ENCODE peak calls at places on chromosomes 5 and 9, in eight cellular contexts. O is thyroid gland; J is CD8-positive, alpha-beta memory T cell; F is psoas muscle; X is heart right ventricle; I is mammary epithelial cell; S is CD4-positive, CD25-positive, alpha-beta regulatory T cell; G is A673. U is an unnamed sample.

GRCh38 chr9:3873818-3874217 is 348.0 kb upstream of the RFX3 start:
- DNase-seq in G (no peak), I (no peak), J (no peak), S (no peak), X (no peak), F (no peak), O (no peak), U (no peak)

GRCh38 chr5:146368137-146368536 is 29.5 kb downstream of the POU4F3 start:
- DNase-seq in O (no peak), X (no peak), G (peak; percentile 46), J (no peak), F (no peak), S (no peak), I (peak; percentile 61), U (no peak)

GRCh38 chr9:4832786-4833579 is 40.2 kb downstream of the RCL1 start:
- DNase-seq in S (peak; percentile 39), F (no peak), I (peak; percentile 99), J (no peak), X (no peak), G (no peak), O (no peak), U (no peak)

GRCh38 chr5:54177058-54177457 is 133.3 kb downstream of the ARL15 start:
- DNase-seq in J (no peak), F (no peak), G (no peak), X (no peak), O (no peak), S (no peak), I (no peak), U (no peak)

GRCh38 chr5:113053614-113054013 is 77.0 kb downstream of the DCP2 start:
- DNase-seq in F (no peak), I (no peak), J (no peak), G (no peak), S (no peak), O (no peak), X (no peak), U (no peak)

GRCh38 chr5:43602818-43603534 is at the start of gene NNT:
- DNase-seq in S (peak; percentile 86), O (peak; percentile 77), G (peak; percentile 76), I (peak; percentile 42), J (peak; percentile 76), X (peak; percentile 77), F (peak; percentile 79), U (peak; percentile 89)

GRCh38 chr9:123058834-123059233 is 25.4 kb downstream of the GPR21 start:
- DNase-seq in G (no peak), X (no peak), O (peak; percentile 73), S (no peak), I (peak; percentile 10), J (no peak), F (no peak), U (no peak)

GRCh38 chr9:129752915-129753724 is at the start of gene PTGES:
- DNase-seq in I (peak; percentile 84), J (no peak), G (peak; percentile 80), S (peak; percentile 49), X (peak; percentile 47), O (peak; percentile 73), F (peak; percentile 68), U (peak; percentile 61)

GRCh38 chr5:145585-146323 is 45.5 kb upstream of the LRRC14B start:
- DNase-seq in X (no peak), S (no peak), O (no peak), J (no peak), G (no peak), F (no peak), I (no peak), U (no peak)

GRCh38 chr5:173808079-173808808 is 79.9 kb upstream of the CPEB4 start:
- DNase-seq in F (no peak), I (no peak), G (no peak), S (no peak), J (no peak), X (no peak), O (no peak), U (no peak)

GRCh38 chr5:34603378-34603777 is 52.8 kb upstream of the RAI14 start:
- DNase-seq in F (no peak), I (no peak), J (no peak), O (no peak), X (no peak), G (no peak), S (no peak), U (no peak)

GRCh38 chr9:86700601-86701000 is 246.7 kb downstream of the GAS1 start:
- DNase-seq in J (no peak), S (no peak), F (peak; percentile 39), G (peak; percentile 13), I (peak; percentile 20), O (no peak), X (peak; percentile 75), U (no peak)

GRCh38 chr5:78959767-78960166 is 25.3 kb downstream of the ARSB start:
- DNase-seq in I (no peak), J (no peak), G (no peak), F (no peak), S (no peak), X (no peak), O (no peak), U (no peak)

GRCh38 chr9:71323357-71323756 is 201.9 kb upstream of the TRPM3 start:
- DNase-seq in G (no peak), O (no peak), J (no peak), X (no peak), F (no peak), S (no peak), I (no peak), U (no peak)

GRCh38 chr5:96143450-96143849 is 181.8 kb upstream of the ELL2 start:
- DNase-seq in S (no peak), F (no peak), J (no peak), I (no peak), X (no peak), G (no peak), O (no peak), U (peak; percentile 21)

GRCh38 chr5:177997319-177997670 is 1.3 kb upstream of the PROP1 start:
- DNase-seq in G (no peak), S (no peak), O (no peak), F (no peak), I (peak; percentile 23), X (no peak), J (no peak), U (no peak)

GRCh38 chr9:128225770-128226753 is 22.9 kb downstream of the DNM1 start:
- DNase-seq in I (no peak), S (no peak), F (no peak), J (no peak), G (no peak), X (no peak), O (no peak), U (no peak)
- H3K4me1 ChIP-seq in I (no peaks in the 10 kb centered on the region), S (no peaks in the 10 kb centered on the region), F (no peaks in the 10 kb centered on the region), J (no peaks in the 10 kb centered on the region), G (no peaks in the 10 kb centered on the region), X (no peaks in the 10 kb centered on the region), O (no peaks in the 10 kb centered on the region), U (no peaks in the 10 kb centered on the region)

DNA sequence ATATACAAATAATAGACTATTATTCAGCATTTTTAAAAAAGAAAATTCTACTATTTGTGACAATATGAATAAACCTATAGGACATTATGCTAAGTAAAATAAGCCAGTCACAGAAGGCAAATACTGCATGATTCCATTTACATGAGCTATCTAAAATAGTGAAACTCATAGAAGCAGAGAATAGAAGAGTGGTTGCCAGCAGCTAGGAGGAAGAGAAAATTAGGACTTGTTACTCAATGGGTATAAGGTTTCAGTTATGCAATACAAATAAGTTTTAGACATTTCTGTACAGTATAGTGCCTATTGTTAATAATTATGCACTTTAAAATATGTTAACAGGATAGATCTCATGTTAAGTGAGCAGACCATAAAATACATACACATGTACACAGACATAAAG is 73.8 kb upstream of the SPINK5 start:
- DNase-seq in G (no peak), J (no peak), F (no peak), S (no peak), X (no peak), O (no peak), I (no peak), U (no peak)
- H3K27me3 ChIP-seq in G (peaks cover 83% of the 10 kb centered on the region), J (no peaks in the 10 kb centered on the region), F (no peaks in the 10 kb centered on the region), S (no peaks in the 10 kb centered on the region), X (no peaks in the 10 kb centered on the region), O (no peaks in the 10 kb centered on the region), I (no peaks in the 10 kb centered on the region), U (no peaks in the 10 kb centered on the region)

DNA sequence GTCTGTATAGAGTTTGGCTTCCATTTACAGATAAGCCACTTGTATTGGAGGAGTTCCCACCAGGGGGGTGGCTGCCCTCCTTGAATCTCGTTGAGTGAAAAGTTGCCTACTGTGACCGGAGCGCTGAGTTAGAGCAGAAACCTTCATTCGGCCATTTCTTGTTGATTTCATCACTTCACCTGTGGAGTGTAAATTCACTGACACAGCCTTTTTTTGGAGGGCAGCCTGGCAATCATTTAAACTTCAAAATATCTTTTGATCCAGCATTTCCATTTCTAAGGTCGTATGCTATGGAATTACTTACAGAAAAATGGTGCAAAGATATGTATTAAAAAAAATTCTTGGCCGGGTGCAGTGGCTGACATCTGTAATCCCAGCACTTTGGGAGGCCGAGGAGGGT is 40.8 kb downstream of the PRRC2B start:
- DNase-seq in S (no peak), I (no peak), F (no peak), O (no peak), X (no peak), G (no peak), J (no peak), U (no peak)
- H3K4me1 ChIP-seq in S (peaks cover 3% of the 10 kb centered on the region), I (peaks cover 20% of the 10 kb centered on the region), F (peaks cover 16% of the 10 kb centered on the region), O (no peaks in the 10 kb centered on the region), X (peaks cover 69% of the 10 kb centered on the region), G (no peaks in the 10 kb centered on the region), J (peaks cover 6% of the 10 kb centered on the region), U (peaks cover 26% of the 10 kb centered on the region)

DNA sequence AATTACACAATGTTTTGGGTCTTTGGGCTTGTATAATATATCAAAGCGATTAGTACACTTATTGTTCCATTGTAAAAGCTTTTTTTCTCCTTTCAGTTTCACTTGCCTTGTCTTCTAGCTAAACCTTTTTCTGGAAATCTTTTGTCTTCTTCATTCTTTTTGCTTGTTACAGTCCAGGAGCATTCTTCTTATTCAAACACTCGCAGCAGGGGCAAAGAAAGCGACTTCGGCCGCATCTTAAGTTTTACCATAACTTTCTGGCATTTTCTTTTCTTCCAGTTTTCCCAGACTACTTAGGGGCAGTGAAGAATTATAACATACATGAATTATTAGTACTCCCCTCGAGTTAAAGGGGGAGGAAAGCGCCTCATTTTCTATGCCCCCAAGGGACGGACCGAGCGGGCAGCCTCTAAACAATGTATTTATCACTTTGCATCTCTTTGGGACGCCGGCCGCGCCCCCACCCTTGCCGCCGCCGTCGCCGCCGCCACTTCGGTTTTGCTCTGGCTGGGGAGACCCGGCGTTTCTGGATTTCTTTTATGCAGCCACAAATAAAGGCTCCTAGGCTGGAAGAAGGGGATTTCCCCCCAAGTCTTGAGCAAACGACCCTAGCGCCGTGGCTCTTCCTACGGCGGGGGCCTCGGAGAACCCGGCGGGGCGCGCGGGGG is 7.5 kb upstream of the NEUROG1 start:
- DNase-seq in J (no peak), F (no peak), S (no peak), X (no peak), G (no peak), I (no peak), O (no peak), U (peak; percentile 95)
- H3K27me3 ChIP-seq in J (peaks cover 11% of the 10 kb centered on the region), F (peaks cover 30% of the 10 kb centered on the region), S (peaks cover 47% of the 10 kb centered on the region), X (peaks cover 15% of the 10 kb centered on the region), G (peaks cover 99% of the 10 kb centered on the region), I (peaks cover 12% of the 10 kb centered on the region), O (peaks cover 17% of the 10 kb centered on the region), U (no peaks in the 10 kb centered on the region)